ENCODE peak calls at places on chromosomes 3 and 15, in seven cellular contexts. One of them, this sample, is unnamed.

GRCh38 chr3:124881976-124882697 is 5.0 kb downstream of the ITGB5 start:
- DNase-seq in body of pancreas: no peak
- DNase-seq in kidney: no peak
- DNase-seq in fibroblast of pulmonary artery: no peak
- DNase-seq in left ventricle myocardium superior: no peak
- DNase-seq in tibial nerve: no peak
- DNase-seq in activated CD4-positive, CD25-positive, alpha-beta regulatory T cell: no peak
- DNase-seq in this sample: no peak

GRCh38 chr3:129312671-129313414 is 34.2 kb downstream of the HMCES start:
- DNase-seq in body of pancreas: peak
- DNase-seq in kidney: no peak
- DNase-seq in fibroblast of pulmonary artery: no peak
- DNase-seq in left ventricle myocardium superior: no peak
- DNase-seq in tibial nerve: no peak
- DNase-seq in activated CD4-positive, CD25-positive, alpha-beta regulatory T cell: no peak
- DNase-seq in this sample: no peak

GRCh38 chr3:111999924-112000835 is 1.5 kb downstream of the TAGLN3 start:
- DNase-seq in body of pancreas: no peak
- DNase-seq in kidney: no peak
- DNase-seq in fibroblast of pulmonary artery: no peak
- DNase-seq in left ventricle myocardium superior: no peak
- DNase-seq in tibial nerve: no peak
- DNase-seq in activated CD4-positive, CD25-positive, alpha-beta regulatory T cell: no peak
- DNase-seq in this sample: no peak

GRCh38 chr15:80977627-80978036 is 12.0 kb downstream of the MESD start:
- DNase-seq in body of pancreas: peak
- DNase-seq in kidney: no peak
- DNase-seq in fibroblast of pulmonary artery: peak
- DNase-seq in left ventricle myocardium superior: peak
- DNase-seq in tibial nerve: peak
- DNase-seq in activated CD4-positive, CD25-positive, alpha-beta regulatory T cell: no peak
- DNase-seq in this sample: peak

GRCh38 chr3:113151475-113152031 is 59.8 kb upstream of the BOC start:
- DNase-seq in body of pancreas: peak
- DNase-seq in kidney: peak
- DNase-seq in fibroblast of pulmonary artery: peak
- DNase-seq in left ventricle myocardium superior: no peak
- DNase-seq in tibial nerve: no peak
- DNase-seq in activated CD4-positive, CD25-positive, alpha-beta regulatory T cell: no peak
- DNase-seq in this sample: no peak

GRCh38 chr3:129310111-129310601 is 31.5 kb downstream of the HMCES start:
- DNase-seq in body of pancreas: no peak
- DNase-seq in kidney: no peak
- DNase-seq in fibroblast of pulmonary artery: no peak
- DNase-seq in left ventricle myocardium superior: no peak
- DNase-seq in tibial nerve: no peak
- DNase-seq in activated CD4-positive, CD25-positive, alpha-beta regulatory T cell: no peak
- DNase-seq in this sample: no peak

GRCh38 chr3:45537960-45538640 is 56.5 kb upstream of the LIMD1 start:
- DNase-seq in body of pancreas: peak
- DNase-seq in kidney: no peak
- DNase-seq in fibroblast of pulmonary artery: peak
- DNase-seq in left ventricle myocardium superior: peak
- DNase-seq in tibial nerve: no peak
- DNase-seq in activated CD4-positive, CD25-positive, alpha-beta regulatory T cell: no peak
- DNase-seq in this sample: no peak

GRCh38 chr3:136396916-136397315 is 146.8 kb downstream of the PCCB start:
- DNase-seq in body of pancreas: no peak
- DNase-seq in kidney: no peak
- DNase-seq in fibroblast of pulmonary artery: no peak
- DNase-seq in left ventricle myocardium superior: no peak
- DNase-seq in tibial nerve: no peak
- DNase-seq in activated CD4-positive, CD25-positive, alpha-beta regulatory T cell: no peak
- DNase-seq in this sample: no peak

GRCh38 chr3:156516284-156516683 is 38.6 kb downstream of the SSR3 start:
- DNase-seq in body of pancreas: peak
- DNase-seq in kidney: no peak
- DNase-seq in fibroblast of pulmonary artery: no peak
- DNase-seq in left ventricle myocardium superior: peak
- DNase-seq in tibial nerve: no peak
- DNase-seq in activated CD4-positive, CD25-positive, alpha-beta regulatory T cell: no peak
- DNase-seq in this sample: no peak

GRCh38 chr3:152707314-152707713 is 127.6 kb upstream of the P2RY1 start:
- DNase-seq in body of pancreas: no peak
- DNase-seq in kidney: no peak
- DNase-seq in fibroblast of pulmonary artery: no peak
- DNase-seq in left ventricle myocardium superior: no peak
- DNase-seq in tibial nerve: no peak
- DNase-seq in activated CD4-positive, CD25-positive, alpha-beta regulatory T cell: no peak
- DNase-seq in this sample: no peak

GRCh38 chr3:131608741-131609140 is 106.0 kb upstream of the MRPL3 start:
- DNase-seq in body of pancreas: no peak
- DNase-seq in kidney: no peak
- DNase-seq in fibroblast of pulmonary artery: peak
- DNase-seq in left ventricle myocardium superior: no peak
- DNase-seq in tibial nerve: no peak
- DNase-seq in activated CD4-positive, CD25-positive, alpha-beta regulatory T cell: no peak
- DNase-seq in this sample: no peak

GRCh38 chr3:196740476-196741400 is 1.1 kb downstream of the PAK2 start:
- DNase-seq in body of pancreas: peak
- DNase-seq in kidney: no peak
- DNase-seq in fibroblast of pulmonary artery: peak
- DNase-seq in left ventricle myocardium superior: peak
- DNase-seq in tibial nerve: no peak
- DNase-seq in activated CD4-positive, CD25-positive, alpha-beta regulatory T cell: no peak
- DNase-seq in this sample: no peak

GRCh38 chr15:52520421-52520820 is 8.3 kb downstream of the MYO5A start:
- DNase-seq in body of pancreas: no peak
- DNase-seq in kidney: no peak
- DNase-seq in fibroblast of pulmonary artery: no peak
- DNase-seq in left ventricle myocardium superior: no peak
- DNase-seq in tibial nerve: no peak
- DNase-seq in activated CD4-positive, CD25-positive, alpha-beta regulatory T cell: no peak
- DNase-seq in this sample: no peak

GRCh38 chr3:14335774-14336413 is 66.5 kb upstream of the SLC6A6 start:
- DNase-seq in body of pancreas: peak
- DNase-seq in kidney: no peak
- DNase-seq in fibroblast of pulmonary artery: no peak
- DNase-seq in left ventricle myocardium superior: no peak
- DNase-seq in tibial nerve: no peak
- DNase-seq in activated CD4-positive, CD25-positive, alpha-beta regulatory T cell: no peak
- DNase-seq in this sample: no peak

GRCh38 chr15:97968380-97968779 is 7.9 kb downstream of the ARRDC4 start:
- DNase-seq in body of pancreas: no peak
- DNase-seq in kidney: no peak
- DNase-seq in fibroblast of pulmonary artery: peak
- DNase-seq in left ventricle myocardium superior: no peak
- DNase-seq in tibial nerve: no peak
- DNase-seq in activated CD4-positive, CD25-positive, alpha-beta regulatory T cell: no peak
- DNase-seq in this sample: no peak

GRCh38 chr3:194988495-194989165 is 282.3 kb downstream of the XXYLT1 start:
- DNase-seq in body of pancreas: no peak
- DNase-seq in kidney: no peak
- DNase-seq in fibroblast of pulmonary artery: no peak
- DNase-seq in left ventricle myocardium superior: no peak
- DNase-seq in tibial nerve: no peak
- DNase-seq in activated CD4-positive, CD25-positive, alpha-beta regulatory T cell: no peak
- DNase-seq in this sample: no peak

GRCh38 chr3:136070334-136070733 is 104.8 kb downstream of the PPP2R3A start:
- DNase-seq in body of pancreas: no peak
- DNase-seq in kidney: no peak
- DNase-seq in fibroblast of pulmonary artery: peak
- DNase-seq in left ventricle myocardium superior: no peak
- DNase-seq in tibial nerve: no peak
- DNase-seq in activated CD4-positive, CD25-positive, alpha-beta regulatory T cell: no peak
- DNase-seq in this sample: no peak

GRCh38 chr15:92377083-92377789 is 16.4 kb upstream of the ST8SIA2 start:
- DNase-seq in body of pancreas: no peak
- DNase-seq in kidney: no peak
- DNase-seq in fibroblast of pulmonary artery: no peak
- DNase-seq in left ventricle myocardium superior: peak
- DNase-seq in tibial nerve: no peak
- DNase-seq in activated CD4-positive, CD25-positive, alpha-beta regulatory T cell: no peak
- DNase-seq in this sample: no peak

GRCh38 chr15:95626501-95627361 is 703.8 kb upstream of the NR2F2 start:
- DNase-seq in body of pancreas: no peak
- DNase-seq in kidney: no peak
- DNase-seq in fibroblast of pulmonary artery: no peak
- DNase-seq in left ventricle myocardium superior: no peak
- DNase-seq in tibial nerve: no peak
- DNase-seq in activated CD4-positive, CD25-positive, alpha-beta regulatory T cell: no peak
- DNase-seq in this sample: no peak

GRCh38 chr3:18124501-18124900 is 300.6 kb downstream of the SATB1 start:
- DNase-seq in body of pancreas: no peak
- DNase-seq in kidney: no peak
- DNase-seq in fibroblast of pulmonary artery: peak
- DNase-seq in left ventricle myocardium superior: no peak
- DNase-seq in tibial nerve: no peak
- DNase-seq in activated CD4-positive, CD25-positive, alpha-beta regulatory T cell: no peak
- DNase-seq in this sample: no peak

GRCh38 chr3:181757694-181758306 is 46.1 kb downstream of the SOX2 start:
- DNase-seq in body of pancreas: no peak
- DNase-seq in kidney: no peak
- DNase-seq in fibroblast of pulmonary artery: no peak
- DNase-seq in left ventricle myocardium superior: no peak
- DNase-seq in tibial nerve: no peak
- DNase-seq in activated CD4-positive, CD25-positive, alpha-beta regulatory T cell: no peak
- DNase-seq in this sample: no peak

GRCh38 chr15:68640791-68641331 is 62.1 kb downstream of the CORO2B start:
- DNase-seq in body of pancreas: no peak
- DNase-seq in kidney: peak
- DNase-seq in fibroblast of pulmonary artery: no peak
- DNase-seq in left ventricle myocardium superior: peak
- DNase-seq in tibial nerve: no peak
- DNase-seq in activated CD4-positive, CD25-positive, alpha-beta regulatory T cell: no peak
- DNase-seq in this sample: no peak

GRCh38 chr3:178086419-178086818 is 449.8 kb upstream of the KCNMB2 start:
- DNase-seq in body of pancreas: no peak
- DNase-seq in kidney: no peak
- DNase-seq in fibroblast of pulmonary artery: no peak
- DNase-seq in left ventricle myocardium superior: no peak
- DNase-seq in tibial nerve: no peak
- DNase-seq in activated CD4-positive, CD25-positive, alpha-beta regulatory T cell: no peak
- DNase-seq in this sample: no peak

GRCh38 chr3:104547040-104547439 is 819.7 kb upstream of the ALCAM start:
- DNase-seq in body of pancreas: no peak
- DNase-seq in kidney: no peak
- DNase-seq in fibroblast of pulmonary artery: no peak
- DNase-seq in left ventricle myocardium superior: no peak
- DNase-seq in tibial nerve: no peak
- DNase-seq in activated CD4-positive, CD25-positive, alpha-beta regulatory T cell: no peak
- DNase-seq in this sample: no peak

GRCh38 chr3:126858887-126859286 is 124.0 kb upstream of the PLXNA1 start:
- DNase-seq in body of pancreas: no peak
- DNase-seq in kidney: no peak
- DNase-seq in fibroblast of pulmonary artery: peak
- DNase-seq in left ventricle myocardium superior: no peak
- DNase-seq in tibial nerve: no peak
- DNase-seq in activated CD4-positive, CD25-positive, alpha-beta regulatory T cell: no peak
- DNase-seq in this sample: peak

GRCh38 chr3:50323092-50323600 is 601 bp upstream of the HYAL2 start:
- DNase-seq in body of pancreas: no peak
- DNase-seq in kidney: no peak
- DNase-seq in fibroblast of pulmonary artery: no peak
- DNase-seq in left ventricle myocardium superior: no peak
- DNase-seq in tibial nerve: no peak
- DNase-seq in activated CD4-positive, CD25-positive, alpha-beta regulatory T cell: no peak
- DNase-seq in this sample: peak

GRCh38 chr3:73342077-73342476 is 280.6 kb downstream of the EBLN2 start:
- DNase-seq in body of pancreas: no peak
- DNase-seq in kidney: no peak
- DNase-seq in fibroblast of pulmonary artery: no peak
- DNase-seq in left ventricle myocardium superior: no peak
- DNase-seq in tibial nerve: no peak
- DNase-seq in activated CD4-positive, CD25-positive, alpha-beta regulatory T cell: no peak
- DNase-seq in this sample: no peak

GRCh38 chr3:112405845-112406244 is 72.9 kb downstream of the CD200 start:
- DNase-seq in body of pancreas: no peak
- DNase-seq in kidney: no peak
- DNase-seq in fibroblast of pulmonary artery: no peak
- DNase-seq in left ventricle myocardium superior: no peak
- DNase-seq in tibial nerve: no peak
- DNase-seq in activated CD4-positive, CD25-positive, alpha-beta regulatory T cell: no peak
- DNase-seq in this sample: no peak

GRCh38 chr15:38611228-38611627 is 46.6 kb upstream of the RASGRP1 start:
- DNase-seq in body of pancreas: no peak
- DNase-seq in kidney: no peak
- DNase-seq in fibroblast of pulmonary artery: no peak
- DNase-seq in left ventricle myocardium superior: no peak
- DNase-seq in tibial nerve: no peak
- DNase-seq in activated CD4-positive, CD25-positive, alpha-beta regulatory T cell: no peak
- DNase-seq in this sample: no peak

GRCh38 chr3:140898340-140899180 is 43.1 kb upstream of the SLC25A36 start:
- DNase-seq in body of pancreas: peak
- DNase-seq in kidney: no peak
- DNase-seq in fibroblast of pulmonary artery: peak
- DNase-seq in left ventricle myocardium superior: no peak
- DNase-seq in tibial nerve: no peak
- DNase-seq in activated CD4-positive, CD25-positive, alpha-beta regulatory T cell: no peak
- DNase-seq in this sample: no peak

GRCh38 chr3:169118666-169119370 is 544.7 kb downstream of the MECOM start:
- DNase-seq in body of pancreas: no peak
- DNase-seq in kidney: no peak
- DNase-seq in fibroblast of pulmonary artery: no peak
- DNase-seq in left ventricle myocardium superior: no peak
- DNase-seq in tibial nerve: no peak
- DNase-seq in activated CD4-positive, CD25-positive, alpha-beta regulatory T cell: no peak
- DNase-seq in this sample: no peak

GRCh38 chr3:127529346-127530188 is 61.0 kb downstream of the TPRA1 start:
- DNase-seq in body of pancreas: no peak
- DNase-seq in kidney: no peak
- DNase-seq in fibroblast of pulmonary artery: no peak
- DNase-seq in left ventricle myocardium superior: no peak
- DNase-seq in tibial nerve: no peak
- DNase-seq in activated CD4-positive, CD25-positive, alpha-beta regulatory T cell: no peak
- DNase-seq in this sample: no peak

GRCh38 chr15:33623010-33623409 is 312.2 kb downstream of the RYR3 start:
- DNase-seq in body of pancreas: no peak
- DNase-seq in kidney: no peak
- DNase-seq in fibroblast of pulmonary artery: no peak
- DNase-seq in left ventricle myocardium superior: no peak
- DNase-seq in tibial nerve: no peak
- DNase-seq in activated CD4-positive, CD25-positive, alpha-beta regulatory T cell: no peak
- DNase-seq in this sample: no peak

This sample was measured in ascending aorta.